ENCODE peak calls at places on chromosomes 1 and 21, in five cellular contexts. S is endothelial cell of umbilical vein, Q is fibroblast of lung, W is brain microvascular endothelial cell, E is pancreas. U is an unnamed sample.
A peak's percentile ranks its signal among the peaks of the same experiment; 100 is the strongest.

GRCh38 chr1:30042438-30043147 is 680.8 kb downstream of the MATN1 start:
- DNase-seq in S (no peak), Q (no peak), W (no peak), E (no peak), U (no peak)

GRCh38 chr1:54768093-54768492 is 3.8 kb upstream of the PARS2 start:
- DNase-seq in S (no peak), Q (peak; percentile 22), W (peak; percentile 3), E (no peak), U (no peak)

GRCh38 chr1:22252902-22253790 is 110.2 kb upstream of the WNT4 start:
- DNase-seq in S (no peak), Q (no peak), W (no peak), E (no peak), U (no peak)

GRCh38 chr1:94334156-94334555 is 84.0 kb upstream of the ABCD3 start:
- DNase-seq in S (no peak), Q (no peak), W (no peak), E (no peak), U (no peak)

GRCh38 chr1:81877940-81878339 is 77.2 kb downstream of the ADGRL2 start:
- DNase-seq in S (peak; percentile 22), Q (no peak), W (no peak), E (no peak), U (no peak)

GRCh38 chr1:43887748-43888147 is 45.9 kb upstream of the ARTN start:
- DNase-seq in S (no peak), Q (no peak), W (no peak), E (no peak), U (no peak)

GRCh38 chr1:27000817-27001460 is 7.4 kb downstream of the TRNP1 start:
- DNase-seq in S (peak; percentile 55), Q (no peak), W (peak; percentile 67), E (no peak), U (no peak)

GRCh38 chr1:200610846-200611245 is 9.7 kb downstream of the KIF14 start:
- DNase-seq in S (no peak), Q (peak; percentile 45), W (no peak), E (no peak), U (no peak)

GRCh38 chr1:24928631-24929090 is 1.4 kb downstream of the RUNX3 start:
- DNase-seq in S (no peak), Q (no peak), W (no peak), E (no peak), U (no peak)

GRCh38 chr1:174114788-174115448 is 44.4 kb upstream of the RABGAP1L start:
- DNase-seq in S (peak; percentile 48), Q (peak; percentile 43), W (peak; percentile 50), E (no peak), U (peak; percentile 60)

GRCh38 chr1:155979525-155980343 is 1.4 kb upstream of the ARHGEF2 start:
- DNase-seq in S (no peak), Q (no peak), W (no peak), E (no peak), U (peak; percentile 37)

GRCh38 chr1:24154215-24154614 is 11.3 kb upstream of the IL22RA1 start:
- DNase-seq in S (no peak), Q (no peak), W (no peak), E (no peak), U (no peak)

GRCh38 chr1:36737767-36738166 is 255.1 kb upstream of the CSF3R start:
- DNase-seq in S (no peak), Q (no peak), W (no peak), E (no peak), U (no peak)

GRCh38 chr1:209766051-209766450 is 10.2 kb downstream of the TRAF3IP3 start:
- DNase-seq in S (no peak), Q (no peak), W (no peak), E (no peak), U (peak; percentile 86)
- TF ChIP-seq CTCF in S (no peak), Q (no peak), W (no peak), E (no peak), U (no peak)

GRCh38 chr1:182952677-182953444 is at the start of gene SHCBP1L:
- DNase-seq in S (peak; percentile 18), Q (no peak), W (no peak), E (no peak), U (no peak)
- H3K4me3 ChIP-seq in S (no peak within 1 kb of the TSS), Q (no peak within 1 kb of the TSS), W (peak within 1 kb of the TSS; percentile 27), E (no peak within 1 kb of the TSS), U (no peak within 1 kb of the TSS)

GRCh38 chr1:226410958-226411357 is 3.1 kb upstream of the PARP1 start:
- DNase-seq in S (no peak), Q (no peak), W (no peak), E (no peak), U (no peak)
- TF ChIP-seq CTCF in S (no peak), Q (no peak), W (no peak), E (no peak), U (no peak)

GRCh38 chr21:15732996-15733329 is 3.2 kb downstream of the USP25 start:
- DNase-seq in S (no peak), Q (no peak), W (no peak), E (no peak), U (no peak)
- H3K4me3 ChIP-seq in S (peak overlapping the region; percentile 99), Q (no peak overlapping the region), W (no peak overlapping the region), E (no peak overlapping the region), U (peak overlapping the region; percentile 73)

DNA sequence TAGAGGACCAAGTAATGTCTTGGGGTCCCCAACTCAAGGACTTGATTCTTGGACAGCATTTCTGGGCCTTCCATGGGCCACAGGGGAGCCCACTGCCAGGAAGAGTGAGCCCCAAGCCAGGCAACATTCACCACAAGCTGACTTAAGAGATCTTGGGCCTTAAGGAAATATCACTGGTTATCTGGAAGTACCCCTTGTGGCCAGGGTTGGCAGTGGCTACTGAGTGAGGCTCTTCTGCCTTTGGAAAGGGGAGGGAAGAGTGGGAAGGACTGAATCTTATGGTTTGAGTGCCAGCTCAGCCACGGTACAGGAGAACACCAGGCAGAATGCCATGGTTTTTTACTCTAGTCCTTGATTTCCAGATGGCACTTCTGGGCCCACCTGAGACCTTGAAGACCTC is 228.9 kb upstream of the RGS18 start:
- DNase-seq in S (no peak), Q (no peak), W (no peak), E (no peak), U (no peak)
- TF ChIP-seq CTCF in S (no peak), Q (no peak), W (no peak), E (no peak), U (no peak)

GRCh38 chr1:78019031-78019430 is 14.3 kb downstream of the DNAJB4 start:
- DNase-seq in S (no peak), Q (no peak), W (no peak), E (no peak), U (no peak)

GRCh38 chr1:78009836-78010235 is 5.1 kb downstream of the DNAJB4 start:
- DNase-seq in S (peak; percentile 37), Q (no peak), W (no peak), E (no peak), U (no peak)

GRCh38 chr1:78011050-78011449 is 6.3 kb downstream of the DNAJB4 start:
- DNase-seq in S (peak; percentile 25), Q (no peak), W (no peak), E (no peak), U (no peak)

GRCh38 chr1:78009276-78009675 is 4.5 kb downstream of the DNAJB4 start:
- DNase-seq in S (peak; percentile 49), Q (no peak), W (no peak), E (no peak), U (no peak)

GRCh38 chr1:78015148-78015547 is 10.4 kb downstream of the DNAJB4 start:
- DNase-seq in S (no peak), Q (no peak), W (no peak), E (no peak), U (no peak)
- H3K4me3 ChIP-seq in S (no peak overlapping the region), Q (no peak overlapping the region), W (no peak overlapping the region), E (no peak overlapping the region), U (no peak overlapping the region)

DNA sequence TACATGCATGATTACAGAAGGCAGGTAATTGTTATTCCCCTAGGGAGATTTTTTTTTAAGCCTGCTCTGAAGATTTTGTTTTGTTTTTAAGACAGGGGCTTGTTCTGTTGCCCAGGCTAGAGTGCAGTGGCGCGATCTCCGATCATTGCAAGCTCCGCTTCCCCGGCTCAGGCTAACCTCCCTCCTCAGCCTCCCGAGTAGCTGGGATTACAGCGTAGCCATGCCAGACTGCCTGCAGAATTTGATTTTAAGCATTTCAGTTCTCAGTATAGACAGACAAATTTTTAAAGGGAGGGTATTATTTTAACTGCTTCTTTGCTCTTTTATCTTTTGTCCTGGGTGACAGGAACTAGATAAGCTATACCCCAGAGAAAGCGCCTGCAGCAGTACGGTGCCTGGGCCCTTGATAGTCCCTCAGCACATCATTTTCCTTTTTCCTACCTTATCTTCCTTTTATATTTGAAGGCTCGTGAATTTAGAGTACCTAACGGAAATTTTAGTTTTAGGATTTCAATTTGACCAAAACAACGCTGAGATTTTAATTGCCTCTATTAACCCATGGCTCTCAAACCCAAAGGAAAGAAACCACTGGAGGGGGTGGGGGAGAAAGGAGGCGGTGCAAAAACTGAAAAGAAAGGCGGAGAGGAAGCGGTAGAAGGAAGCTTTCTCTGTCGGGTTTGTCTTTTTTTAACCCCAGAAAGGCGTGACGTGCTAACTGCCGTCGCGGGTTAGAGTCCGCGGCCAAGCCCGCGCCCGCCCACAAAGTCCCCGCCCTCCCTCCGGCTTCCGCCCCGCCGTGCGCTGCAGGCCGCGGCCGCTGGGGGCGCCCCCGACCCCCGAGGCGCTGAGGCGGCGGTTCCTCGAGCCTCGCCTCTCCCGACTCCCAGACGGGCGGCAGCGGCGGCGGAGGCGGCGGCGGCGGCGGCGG is at the start of gene EEIG2:
- DNase-seq in S (peak; percentile 88), Q (peak; percentile 87), W (peak; percentile 83), E (peak; percentile 85), U (peak; percentile 91)
- TF ChIP-seq CTCF in S (peak; percentile 64), Q (peak; percentile 46), W (peak; percentile 46), E (peak; percentile 79), U (peak; percentile 50)

U was measured in HL-60.